ENCODE peak calls at places on chromosomes 7 and 10, in five cellular contexts. One of them, this sample, is unnamed.

GRCh38 chr10:71266147-71266917 is 52.7 kb upstream of the SLC29A3 start:
- DNase-seq in right lobe of liver: peak; percentile 66
- DNase-seq in HT-29: no peak
- DNase-seq in stimulated activated CD4-positive, alpha-beta T cell treated with anti-CD3 and anti-CD28 coated beads, TNF-alpha, amount 100 ng/mL, for 24 hours: no peak
- DNase-seq in T follicular helper cell: no peak
- DNase-seq in this sample: no peak

GRCh38 chr10:505459-505858 is 184.0 kb downstream of the DIP2C start:
- DNase-seq in HT-29: no peak
- DNase-seq in stimulated activated CD4-positive, alpha-beta T cell treated with anti-CD3 and anti-CD28 coated beads, TNF-alpha, amount 100 ng/mL, for 24 hours: no peak
- DNase-seq in right lobe of liver: no peak
- DNase-seq in T follicular helper cell: no peak
- DNase-seq in this sample: no peak

GRCh38 chr10:36163827-36164226 is 521.7 kb upstream of the FZD8 start:
- DNase-seq in stimulated activated CD4-positive, alpha-beta T cell treated with anti-CD3 and anti-CD28 coated beads, TNF-alpha, amount 100 ng/mL, for 24 hours: no peak
- DNase-seq in right lobe of liver: no peak
- DNase-seq in HT-29: no peak
- DNase-seq in T follicular helper cell: no peak
- DNase-seq in this sample: no peak

GRCh38 chr10:130739757-130740145 is 571.8 kb downstream of the TCERG1L start:
- DNase-seq in right lobe of liver: no peak
- DNase-seq in T follicular helper cell: no peak
- DNase-seq in HT-29: no peak
- DNase-seq in stimulated activated CD4-positive, alpha-beta T cell treated with anti-CD3 and anti-CD28 coated beads, TNF-alpha, amount 100 ng/mL, for 24 hours: no peak
- DNase-seq in this sample: no peak

GRCh38 chr7:151954866-151955820 is 1.1 kb upstream of the GALNTL5 start:
- DNase-seq in right lobe of liver: no peak
- DNase-seq in T follicular helper cell: no peak
- DNase-seq in HT-29: no peak
- DNase-seq in stimulated activated CD4-positive, alpha-beta T cell treated with anti-CD3 and anti-CD28 coated beads, TNF-alpha, amount 100 ng/mL, for 24 hours: no peak
- DNase-seq in this sample: peak; percentile 24

GRCh38 chr10:129169115-129169514 is 297.9 kb upstream of the MGMT start:
- DNase-seq in stimulated activated CD4-positive, alpha-beta T cell treated with anti-CD3 and anti-CD28 coated beads, TNF-alpha, amount 100 ng/mL, for 24 hours: no peak
- DNase-seq in right lobe of liver: no peak
- DNase-seq in HT-29: no peak
- DNase-seq in T follicular helper cell: no peak
- DNase-seq in this sample: no peak

GRCh38 chr7:135193615-135194081 is 17.7 kb downstream of the WDR91 start:
- DNase-seq in HT-29: no peak
- DNase-seq in right lobe of liver: no peak
- DNase-seq in stimulated activated CD4-positive, alpha-beta T cell treated with anti-CD3 and anti-CD28 coated beads, TNF-alpha, amount 100 ng/mL, for 24 hours: no peak
- DNase-seq in T follicular helper cell: no peak
- DNase-seq in this sample: no peak

GRCh38 chr10:63456437-63457210 is 9.2 kb downstream of the JMJD1C start:
- DNase-seq in HT-29: no peak
- DNase-seq in stimulated activated CD4-positive, alpha-beta T cell treated with anti-CD3 and anti-CD28 coated beads, TNF-alpha, amount 100 ng/mL, for 24 hours: no peak
- DNase-seq in right lobe of liver: no peak
- DNase-seq in T follicular helper cell: no peak
- DNase-seq in this sample: no peak

GRCh38 chr10:112532053-112532658 is 85.1 kb downstream of the VTI1A start:
- DNase-seq in right lobe of liver: no peak
- DNase-seq in HT-29: no peak
- DNase-seq in T follicular helper cell: no peak
- DNase-seq in stimulated activated CD4-positive, alpha-beta T cell treated with anti-CD3 and anti-CD28 coated beads, TNF-alpha, amount 100 ng/mL, for 24 hours: peak; percentile 8
- DNase-seq in this sample: no peak

GRCh38 chr7:44056681-44057080 is 8.7 kb downstream of the PGAM2 start:
- DNase-seq in right lobe of liver: no peak
- DNase-seq in T follicular helper cell: no peak
- DNase-seq in HT-29: no peak
- DNase-seq in stimulated activated CD4-positive, alpha-beta T cell treated with anti-CD3 and anti-CD28 coated beads, TNF-alpha, amount 100 ng/mL, for 24 hours: no peak
- DNase-seq in this sample: no peak

GRCh38 chr10:89217057-89217990 is 10.2 kb upstream of the CH25H start:
- DNase-seq in right lobe of liver: no peak
- DNase-seq in HT-29: peak; percentile 86
- DNase-seq in stimulated activated CD4-positive, alpha-beta T cell treated with anti-CD3 and anti-CD28 coated beads, TNF-alpha, amount 100 ng/mL, for 24 hours: peak; percentile 44
- DNase-seq in T follicular helper cell: peak; percentile 46
- DNase-seq in this sample: no peak

GRCh38 chr10:71312840-71313789 is 5.9 kb upstream of the SLC29A3 start:
- DNase-seq in T follicular helper cell: no peak
- DNase-seq in stimulated activated CD4-positive, alpha-beta T cell treated with anti-CD3 and anti-CD28 coated beads, TNF-alpha, amount 100 ng/mL, for 24 hours: no peak
- DNase-seq in HT-29: no peak
- DNase-seq in right lobe of liver: no peak
- DNase-seq in this sample: no peak

GRCh38 chr7:151275813-151276577 is 27.5 kb upstream of the SMARCD3 start:
- DNase-seq in stimulated activated CD4-positive, alpha-beta T cell treated with anti-CD3 and anti-CD28 coated beads, TNF-alpha, amount 100 ng/mL, for 24 hours: no peak
- DNase-seq in T follicular helper cell: no peak
- DNase-seq in HT-29: no peak
- DNase-seq in right lobe of liver: no peak
- DNase-seq in this sample: no peak

GRCh38 chr7:122651451-122651850 is 47.5 kb downstream of the RNF133 start:
- DNase-seq in right lobe of liver: no peak
- DNase-seq in HT-29: no peak
- DNase-seq in T follicular helper cell: no peak
- DNase-seq in stimulated activated CD4-positive, alpha-beta T cell treated with anti-CD3 and anti-CD28 coated beads, TNF-alpha, amount 100 ng/mL, for 24 hours: no peak
- DNase-seq in this sample: no peak

GRCh38 chr10:74921744-74922143 is 95.3 kb downstream of the KAT6B start:
- DNase-seq in stimulated activated CD4-positive, alpha-beta T cell treated with anti-CD3 and anti-CD28 coated beads, TNF-alpha, amount 100 ng/mL, for 24 hours: no peak
- DNase-seq in T follicular helper cell: no peak
- DNase-seq in HT-29: no peak
- DNase-seq in right lobe of liver: peak; percentile 35
- DNase-seq in this sample: no peak

GRCh38 chr10:66803174-66803573 is 122.7 kb upstream of the LRRTM3 start:
- DNase-seq in T follicular helper cell: no peak
- DNase-seq in stimulated activated CD4-positive, alpha-beta T cell treated with anti-CD3 and anti-CD28 coated beads, TNF-alpha, amount 100 ng/mL, for 24 hours: no peak
- DNase-seq in HT-29: no peak
- DNase-seq in right lobe of liver: no peak
- DNase-seq in this sample: no peak

GRCh38 chr10:51733061-51733460 is 33.7 kb upstream of the CSTF2T start:
- DNase-seq in right lobe of liver: no peak
- DNase-seq in HT-29: no peak
- DNase-seq in stimulated activated CD4-positive, alpha-beta T cell treated with anti-CD3 and anti-CD28 coated beads, TNF-alpha, amount 100 ng/mL, for 24 hours: no peak
- DNase-seq in T follicular helper cell: no peak
- DNase-seq in this sample: no peak

GRCh38 chr7:121563177-121563576 is 167.1 kb upstream of the FAM3C start:
- DNase-seq in HT-29: peak; percentile 46
- DNase-seq in stimulated activated CD4-positive, alpha-beta T cell treated with anti-CD3 and anti-CD28 coated beads, TNF-alpha, amount 100 ng/mL, for 24 hours: no peak
- DNase-seq in right lobe of liver: no peak
- DNase-seq in T follicular helper cell: no peak
- DNase-seq in this sample: no peak

GRCh38 chr7:158738841-158739240 is 34.2 kb upstream of the NCAPG2 start:
- DNase-seq in right lobe of liver: no peak
- DNase-seq in HT-29: no peak
- DNase-seq in stimulated activated CD4-positive, alpha-beta T cell treated with anti-CD3 and anti-CD28 coated beads, TNF-alpha, amount 100 ng/mL, for 24 hours: no peak
- DNase-seq in T follicular helper cell: no peak
- DNase-seq in this sample: no peak

GRCh38 chr10:13915710-13916109 is 328.9 kb downstream of the PRPF18 start:
- DNase-seq in T follicular helper cell: no peak
- DNase-seq in stimulated activated CD4-positive, alpha-beta T cell treated with anti-CD3 and anti-CD28 coated beads, TNF-alpha, amount 100 ng/mL, for 24 hours: no peak
- DNase-seq in right lobe of liver: no peak
- DNase-seq in HT-29: no peak
- DNase-seq in this sample: no peak

GRCh38 chr10:116444527-116445142 is 17.0 kb downstream of the PNLIPRP3 start:
- DNase-seq in stimulated activated CD4-positive, alpha-beta T cell treated with anti-CD3 and anti-CD28 coated beads, TNF-alpha, amount 100 ng/mL, for 24 hours: no peak
- DNase-seq in right lobe of liver: no peak
- DNase-seq in HT-29: peak; percentile 36
- DNase-seq in T follicular helper cell: no peak
- DNase-seq in this sample: no peak

GRCh38 chr7:26156454-26157365 is 4.7 kb downstream of the NFE2L3 start:
- DNase-seq in HT-29: peak; percentile 86
- DNase-seq in T follicular helper cell: peak; percentile 30
- DNase-seq in right lobe of liver: no peak
- DNase-seq in stimulated activated CD4-positive, alpha-beta T cell treated with anti-CD3 and anti-CD28 coated beads, TNF-alpha, amount 100 ng/mL, for 24 hours: peak; percentile 54
- DNase-seq in this sample: no peak

GRCh38 chr7:64880322-64881297 is 22.5 kb upstream of the ZNF273 start:
- DNase-seq in stimulated activated CD4-positive, alpha-beta T cell treated with anti-CD3 and anti-CD28 coated beads, TNF-alpha, amount 100 ng/mL, for 24 hours: no peak
- DNase-seq in T follicular helper cell: no peak
- DNase-seq in right lobe of liver: no peak
- DNase-seq in HT-29: no peak
- DNase-seq in this sample: peak; percentile 8

GRCh38 chr10:96271017-96271815 is at the start of gene BLNK:
- DNase-seq in T follicular helper cell: no peak
- DNase-seq in right lobe of liver: peak; percentile 72
- DNase-seq in HT-29: peak; percentile 70
- DNase-seq in stimulated activated CD4-positive, alpha-beta T cell treated with anti-CD3 and anti-CD28 coated beads, TNF-alpha, amount 100 ng/mL, for 24 hours: no peak
- DNase-seq in this sample: no peak

GRCh38 chr7:143331179-143331825 is 15.4 kb downstream of the CLCN1 start:
- DNase-seq in right lobe of liver: no peak
- DNase-seq in T follicular helper cell: no peak
- DNase-seq in HT-29: peak; percentile 50
- DNase-seq in stimulated activated CD4-positive, alpha-beta T cell treated with anti-CD3 and anti-CD28 coated beads, TNF-alpha, amount 100 ng/mL, for 24 hours: no peak
- DNase-seq in this sample: no peak

GRCh38 chr10:102593074-102593803 is 51.0 kb upstream of the TRIM8 start:
- DNase-seq in right lobe of liver: no peak
- DNase-seq in stimulated activated CD4-positive, alpha-beta T cell treated with anti-CD3 and anti-CD28 coated beads, TNF-alpha, amount 100 ng/mL, for 24 hours: no peak
- DNase-seq in T follicular helper cell: no peak
- DNase-seq in HT-29: no peak
- DNase-seq in this sample: no peak

GRCh38 chr7:54542920-54543539 is 855 bp downstream of the VSTM2A start:
- DNase-seq in stimulated activated CD4-positive, alpha-beta T cell treated with anti-CD3 and anti-CD28 coated beads, TNF-alpha, amount 100 ng/mL, for 24 hours: no peak
- DNase-seq in T follicular helper cell: no peak
- DNase-seq in right lobe of liver: no peak
- DNase-seq in HT-29: no peak
- DNase-seq in this sample: no peak

GRCh38 chr10:119370972-119371703 is 163.8 kb downstream of the GRK5 start:
- DNase-seq in HT-29: no peak
- DNase-seq in stimulated activated CD4-positive, alpha-beta T cell treated with anti-CD3 and anti-CD28 coated beads, TNF-alpha, amount 100 ng/mL, for 24 hours: no peak
- DNase-seq in T follicular helper cell: no peak
- DNase-seq in right lobe of liver: no peak
- DNase-seq in this sample: no peak

GRCh38 chr10:123678376-123678775 is 12.2 kb downstream of the GPR26 start:
- DNase-seq in right lobe of liver: no peak
- DNase-seq in HT-29: no peak
- DNase-seq in stimulated activated CD4-positive, alpha-beta T cell treated with anti-CD3 and anti-CD28 coated beads, TNF-alpha, amount 100 ng/mL, for 24 hours: no peak
- DNase-seq in T follicular helper cell: no peak
- DNase-seq in this sample: no peak

GRCh38 chr7:28685660-28686417 is 272.3 kb downstream of the TRIL start:
- DNase-seq in right lobe of liver: peak; percentile 80
- DNase-seq in stimulated activated CD4-positive, alpha-beta T cell treated with anti-CD3 and anti-CD28 coated beads, TNF-alpha, amount 100 ng/mL, for 24 hours: no peak
- DNase-seq in HT-29: peak; percentile 89
- DNase-seq in T follicular helper cell: no peak
- DNase-seq in this sample: peak; percentile 57

GRCh38 chr10:51367120-51367519 is 292.8 kb downstream of the PRKG1 start:
- DNase-seq in right lobe of liver: no peak
- DNase-seq in HT-29: no peak
- DNase-seq in T follicular helper cell: no peak
- DNase-seq in stimulated activated CD4-positive, alpha-beta T cell treated with anti-CD3 and anti-CD28 coated beads, TNF-alpha, amount 100 ng/mL, for 24 hours: no peak
- DNase-seq in this sample: no peak

GRCh38 chr7:139699640-139700504 is 77.9 kb downstream of the HIPK2 start:
- DNase-seq in HT-29: no peak
- DNase-seq in stimulated activated CD4-positive, alpha-beta T cell treated with anti-CD3 and anti-CD28 coated beads, TNF-alpha, amount 100 ng/mL, for 24 hours: no peak
- DNase-seq in right lobe of liver: no peak
- DNase-seq in T follicular helper cell: no peak
- DNase-seq in this sample: no peak

GRCh38 chr10:54614062-54614461 is 187.0 kb downstream of the PCDH15 start:
- DNase-seq in T follicular helper cell: no peak
- DNase-seq in stimulated activated CD4-positive, alpha-beta T cell treated with anti-CD3 and anti-CD28 coated beads, TNF-alpha, amount 100 ng/mL, for 24 hours: no peak
- DNase-seq in HT-29: no peak
- DNase-seq in right lobe of liver: no peak
- DNase-seq in this sample: no peak

GRCh38 chr10:49539320-49539885 is 482 bp upstream of the ERCC6 start:
- DNase-seq in stimulated activated CD4-positive, alpha-beta T cell treated with anti-CD3 and anti-CD28 coated beads, TNF-alpha, amount 100 ng/mL, for 24 hours: peak; percentile 11
- DNase-seq in right lobe of liver: peak; percentile 50
- DNase-seq in T follicular helper cell: no peak
- DNase-seq in HT-29: peak; percentile 57
- DNase-seq in this sample: no peak

GRCh38 chr10:132714096-132714721 is 71.7 kb downstream of the NKX6-2 start:
- DNase-seq in T follicular helper cell: no peak
- DNase-seq in right lobe of liver: no peak
- DNase-seq in HT-29: no peak
- DNase-seq in stimulated activated CD4-positive, alpha-beta T cell treated with anti-CD3 and anti-CD28 coated beads, TNF-alpha, amount 100 ng/mL, for 24 hours: no peak
- DNase-seq in this sample: peak; percentile 67

GRCh38 chr10:117092386-117092785 is 45.7 kb downstream of the VAX1 start:
- DNase-seq in right lobe of liver: no peak
- DNase-seq in T follicular helper cell: no peak
- DNase-seq in HT-29: no peak
- DNase-seq in stimulated activated CD4-positive, alpha-beta T cell treated with anti-CD3 and anti-CD28 coated beads, TNF-alpha, amount 100 ng/mL, for 24 hours: no peak
- DNase-seq in this sample: no peak

GRCh38 chr10:88986549-88987242 is 3.9 kb upstream of the FAS start:
- DNase-seq in stimulated activated CD4-positive, alpha-beta T cell treated with anti-CD3 and anti-CD28 coated beads, TNF-alpha, amount 100 ng/mL, for 24 hours: no peak
- DNase-seq in HT-29: peak; percentile 73
- DNase-seq in T follicular helper cell: no peak
- DNase-seq in right lobe of liver: no peak
- DNase-seq in this sample: no peak

GRCh38 chr7:138875794-138876193 is 77.8 kb upstream of the ATP6V0A4 start:
- DNase-seq in T follicular helper cell: peak; percentile 46
- DNase-seq in HT-29: no peak
- DNase-seq in stimulated activated CD4-positive, alpha-beta T cell treated with anti-CD3 and anti-CD28 coated beads, TNF-alpha, amount 100 ng/mL, for 24 hours: peak; percentile 51
- DNase-seq in right lobe of liver: no peak
- DNase-seq in this sample: no peak

GRCh38 chr10:11035318-11035920 is 17.7 kb downstream of the CELF2 start:
- DNase-seq in T follicular helper cell: no peak
- DNase-seq in stimulated activated CD4-positive, alpha-beta T cell treated with anti-CD3 and anti-CD28 coated beads, TNF-alpha, amount 100 ng/mL, for 24 hours: no peak
- DNase-seq in HT-29: peak; percentile 7
- DNase-seq in right lobe of liver: no peak
- DNase-seq in this sample: no peak

This sample was measured in H1.